ENCODE peak calls at places on chromosomes 4 and X, in nine cellular contexts. One of them, this sample, is unnamed.

GRCh38 chr4:111268769-111269414 is 646.0 kb upstream of the PITX2 start:
- DNase-seq in ELF-1: no peak
- DNase-seq in right lobe of liver: no peak
- DNase-seq in neural crest cell: no peak
- DNase-seq in DMS153: no peak
- DNase-seq in Right ventricle myocardium superior: no peak
- DNase-seq in heart right ventricle: no peak
- DNase-seq in MM.1S: peak; percentile 68
- DNase-seq in AG04450: no peak
- DNase-seq in this sample: no peak

GRCh38 chr4:87017580-87018061 is 82.8 kb downstream of the AFF1 start:
- DNase-seq in DMS153: no peak
- DNase-seq in neural crest cell: no peak
- DNase-seq in AG04450: no peak
- DNase-seq in ELF-1: no peak
- DNase-seq in right lobe of liver: no peak
- DNase-seq in MM.1S: no peak
- DNase-seq in heart right ventricle: no peak
- DNase-seq in Right ventricle myocardium superior: no peak
- DNase-seq in this sample: no peak

GRCh38 chr4:170589597-170590191 is 499.9 kb upstream of the AADAT start:
- DNase-seq in right lobe of liver: no peak
- DNase-seq in Right ventricle myocardium superior: no peak
- DNase-seq in heart right ventricle: no peak
- DNase-seq in MM.1S: peak; percentile 56
- DNase-seq in DMS153: peak; percentile 1
- DNase-seq in AG04450: no peak
- DNase-seq in ELF-1: no peak
- DNase-seq in neural crest cell: no peak
- DNase-seq in this sample: no peak

GRCh38 chrX:25941559-25942250 is 196.4 kb upstream of the MAGEB18 start:
- DNase-seq in right lobe of liver: no peak
- DNase-seq in Right ventricle myocardium superior: no peak
- DNase-seq in MM.1S: no peak
- DNase-seq in heart right ventricle: no peak
- DNase-seq in DMS153: no peak
- DNase-seq in ELF-1: no peak
- DNase-seq in AG04450: no peak
- DNase-seq in neural crest cell: no peak
- DNase-seq in this sample: no peak

GRCh38 chrX:136620780-136621179 is 27.2 kb upstream of the CD40LG start:
- DNase-seq in Right ventricle myocardium superior: no peak
- DNase-seq in AG04450: no peak
- DNase-seq in right lobe of liver: no peak
- DNase-seq in ELF-1: no peak
- DNase-seq in neural crest cell: no peak
- DNase-seq in DMS153: no peak
- DNase-seq in MM.1S: no peak
- DNase-seq in heart right ventricle: no peak
- DNase-seq in this sample: no peak

GRCh38 chr4:17189322-17189721 is 290.9 kb upstream of the LDB2 start:
- DNase-seq in heart right ventricle: no peak
- DNase-seq in Right ventricle myocardium superior: no peak
- DNase-seq in right lobe of liver: no peak
- DNase-seq in AG04450: peak; percentile 64
- DNase-seq in MM.1S: no peak
- DNase-seq in ELF-1: no peak
- DNase-seq in neural crest cell: no peak
- DNase-seq in DMS153: no peak
- DNase-seq in this sample: no peak

GRCh38 chr4:39770005-39770404 is 72.1 kb downstream of the UBE2K start:
- DNase-seq in MM.1S: no peak
- DNase-seq in Right ventricle myocardium superior: no peak
- DNase-seq in right lobe of liver: no peak
- DNase-seq in DMS153: no peak
- DNase-seq in neural crest cell: no peak
- DNase-seq in heart right ventricle: no peak
- DNase-seq in AG04450: no peak
- DNase-seq in ELF-1: no peak
- DNase-seq in this sample: no peak

GRCh38 chr4:159048166-159048886 is 54.6 kb upstream of the RAPGEF2 start:
- DNase-seq in Right ventricle myocardium superior: peak; percentile 83
- DNase-seq in ELF-1: peak; percentile 75
- DNase-seq in heart right ventricle: peak; percentile 64
- DNase-seq in MM.1S: no peak
- DNase-seq in DMS153: peak; percentile 67
- DNase-seq in AG04450: peak; percentile 43
- DNase-seq in neural crest cell: peak; percentile 23
- DNase-seq in right lobe of liver: peak; percentile 82
- DNase-seq in this sample: peak; percentile 69

GRCh38 chr4:77073106-77073858 is 2.5 kb downstream of the CCNI start:
- DNase-seq in Right ventricle myocardium superior: no peak
- DNase-seq in right lobe of liver: no peak
- DNase-seq in MM.1S: no peak
- DNase-seq in AG04450: no peak
- DNase-seq in heart right ventricle: no peak
- DNase-seq in neural crest cell: no peak
- DNase-seq in DMS153: no peak
- DNase-seq in ELF-1: no peak
- DNase-seq in this sample: no peak

GRCh38 chr4:122334828-122335227 is 44.0 kb upstream of the ADAD1 start:
- DNase-seq in right lobe of liver: no peak
- DNase-seq in neural crest cell: no peak
- DNase-seq in ELF-1: no peak
- DNase-seq in Right ventricle myocardium superior: no peak
- DNase-seq in MM.1S: no peak
- DNase-seq in DMS153: no peak
- DNase-seq in heart right ventricle: no peak
- DNase-seq in AG04450: no peak
- DNase-seq in this sample: no peak

GRCh38 chr4:179989975-179990374 is 2253.2 kb upstream of the TENM3 start:
- DNase-seq in ELF-1: no peak
- DNase-seq in heart right ventricle: no peak
- DNase-seq in neural crest cell: no peak
- DNase-seq in DMS153: no peak
- DNase-seq in AG04450: no peak
- DNase-seq in right lobe of liver: no peak
- DNase-seq in Right ventricle myocardium superior: no peak
- DNase-seq in MM.1S: peak; percentile 96
- DNase-seq in this sample: no peak

GRCh38 chr4:101252721-101253120 is 94.6 kb downstream of the PPP3CA start:
- DNase-seq in Right ventricle myocardium superior: no peak
- DNase-seq in neural crest cell: no peak
- DNase-seq in DMS153: no peak
- DNase-seq in right lobe of liver: no peak
- DNase-seq in AG04450: no peak
- DNase-seq in heart right ventricle: no peak
- DNase-seq in MM.1S: peak; percentile 79
- DNase-seq in ELF-1: no peak
- DNase-seq in this sample: no peak

GRCh38 chr4:52059372-52059771 is 8.3 kb downstream of the SPATA18 start:
- DNase-seq in heart right ventricle: no peak
- DNase-seq in MM.1S: no peak
- DNase-seq in neural crest cell: no peak
- DNase-seq in AG04450: no peak
- DNase-seq in Right ventricle myocardium superior: no peak
- DNase-seq in DMS153: no peak
- DNase-seq in right lobe of liver: no peak
- DNase-seq in ELF-1: no peak
- DNase-seq in this sample: no peak

GRCh38 chrX:24494544-24495113 is 29.5 kb downstream of the PDK3 start:
- DNase-seq in neural crest cell: no peak
- DNase-seq in DMS153: peak; percentile 53
- DNase-seq in AG04450: peak; percentile 30
- DNase-seq in Right ventricle myocardium superior: no peak
- DNase-seq in heart right ventricle: no peak
- DNase-seq in MM.1S: no peak
- DNase-seq in ELF-1: no peak
- DNase-seq in right lobe of liver: no peak
- DNase-seq in this sample: no peak

GRCh38 chr4:105683038-105683437 is 25.5 kb downstream of the INTS12 start:
- DNase-seq in neural crest cell: no peak
- DNase-seq in heart right ventricle: no peak
- DNase-seq in AG04450: no peak
- DNase-seq in MM.1S: no peak
- DNase-seq in ELF-1: peak; percentile 17
- DNase-seq in right lobe of liver: no peak
- DNase-seq in DMS153: no peak
- DNase-seq in Right ventricle myocardium superior: no peak
- DNase-seq in this sample: no peak

GRCh38 chrX:134679226-134679625 is 21.0 kb upstream of the PLAC1 start:
- DNase-seq in heart right ventricle: no peak
- DNase-seq in AG04450: no peak
- DNase-seq in ELF-1: no peak
- DNase-seq in Right ventricle myocardium superior: no peak
- DNase-seq in DMS153: no peak
- DNase-seq in neural crest cell: no peak
- DNase-seq in right lobe of liver: no peak
- DNase-seq in MM.1S: no peak
- DNase-seq in this sample: no peak

GRCh38 chrX:47878198-47878597 is 41.5 kb downstream of the ZNF81 start:
- DNase-seq in Right ventricle myocardium superior: no peak
- DNase-seq in heart right ventricle: no peak
- DNase-seq in AG04450: no peak
- DNase-seq in right lobe of liver: no peak
- DNase-seq in neural crest cell: no peak
- DNase-seq in DMS153: no peak
- DNase-seq in MM.1S: peak; percentile 52
- DNase-seq in ELF-1: no peak
- DNase-seq in this sample: no peak

GRCh38 chr4:172412851-172413250 is 599.6 kb downstream of the GALNTL6 start:
- DNase-seq in Right ventricle myocardium superior: no peak
- DNase-seq in DMS153: no peak
- DNase-seq in ELF-1: no peak
- DNase-seq in AG04450: no peak
- DNase-seq in MM.1S: no peak
- DNase-seq in heart right ventricle: no peak
- DNase-seq in right lobe of liver: no peak
- DNase-seq in neural crest cell: no peak
- DNase-seq in this sample: no peak

GRCh38 chr4:107349266-107349665 is 313.2 kb upstream of the DKK2 start:
- DNase-seq in neural crest cell: no peak
- DNase-seq in ELF-1: peak; percentile 61
- DNase-seq in AG04450: no peak
- DNase-seq in heart right ventricle: no peak
- DNase-seq in Right ventricle myocardium superior: no peak
- DNase-seq in MM.1S: no peak
- DNase-seq in DMS153: no peak
- DNase-seq in right lobe of liver: no peak
- DNase-seq in this sample: no peak

GRCh38 chr4:155781432-155781831 is 22.6 kb downstream of the GUCY1B1 start:
- DNase-seq in right lobe of liver: no peak
- DNase-seq in MM.1S: no peak
- DNase-seq in DMS153: no peak
- DNase-seq in AG04450: no peak
- DNase-seq in heart right ventricle: no peak
- DNase-seq in neural crest cell: no peak
- DNase-seq in ELF-1: no peak
- DNase-seq in Right ventricle myocardium superior: no peak
- DNase-seq in this sample: no peak

GRCh38 chrX:72046447-72046846 is 85.3 kb downstream of the RTL5 start:
- DNase-seq in ELF-1: no peak
- DNase-seq in Right ventricle myocardium superior: no peak
- DNase-seq in neural crest cell: no peak
- DNase-seq in heart right ventricle: no peak
- DNase-seq in DMS153: no peak
- DNase-seq in AG04450: no peak
- DNase-seq in MM.1S: no peak
- DNase-seq in right lobe of liver: no peak
- DNase-seq in this sample: no peak

GRCh38 chr4:41410049-41410448 is 127.9 kb upstream of the LIMCH1 start:
- DNase-seq in DMS153: no peak
- DNase-seq in heart right ventricle: no peak
- DNase-seq in ELF-1: no peak
- DNase-seq in neural crest cell: no peak
- DNase-seq in AG04450: no peak
- DNase-seq in right lobe of liver: no peak
- DNase-seq in MM.1S: no peak
- DNase-seq in Right ventricle myocardium superior: no peak
- DNase-seq in this sample: no peak

GRCh38 chr4:151331276-151332042 is 6.1 kb upstream of the SH3D19 start:
- DNase-seq in right lobe of liver: no peak
- DNase-seq in ELF-1: no peak
- DNase-seq in AG04450: no peak
- DNase-seq in heart right ventricle: no peak
- DNase-seq in MM.1S: peak; percentile 79
- DNase-seq in Right ventricle myocardium superior: no peak
- DNase-seq in DMS153: no peak
- DNase-seq in neural crest cell: no peak
- DNase-seq in this sample: no peak

GRCh38 chr4:149897784-149898183 is 82.1 kb upstream of the IQCM start:
- DNase-seq in neural crest cell: no peak
- DNase-seq in AG04450: no peak
- DNase-seq in DMS153: no peak
- DNase-seq in Right ventricle myocardium superior: no peak
- DNase-seq in ELF-1: no peak
- DNase-seq in heart right ventricle: no peak
- DNase-seq in right lobe of liver: no peak
- DNase-seq in MM.1S: peak; percentile 17
- DNase-seq in this sample: no peak

GRCh38 chrX:133415276-133416105 is at the start of gene GPC4:
- DNase-seq in right lobe of liver: peak; percentile 65
- DNase-seq in heart right ventricle: peak; percentile 60
- DNase-seq in ELF-1: peak; percentile 84
- DNase-seq in DMS153: no peak
- DNase-seq in Right ventricle myocardium superior: peak; percentile 77
- DNase-seq in neural crest cell: peak; percentile 64
- DNase-seq in AG04450: no peak
- DNase-seq in MM.1S: peak; percentile 48
- DNase-seq in this sample: peak; percentile 65

GRCh38 chr4:70833701-70834100 is 6.0 kb downstream of the GRSF1 start:
- DNase-seq in Right ventricle myocardium superior: no peak
- DNase-seq in right lobe of liver: no peak
- DNase-seq in ELF-1: no peak
- DNase-seq in AG04450: no peak
- DNase-seq in heart right ventricle: no peak
- DNase-seq in DMS153: no peak
- DNase-seq in MM.1S: no peak
- DNase-seq in neural crest cell: no peak
- DNase-seq in this sample: no peak

GRCh38 chrX:129706395-129707072 is 32.2 kb upstream of the XPNPEP2 start:
- DNase-seq in ELF-1: no peak
- DNase-seq in Right ventricle myocardium superior: peak; percentile 74
- DNase-seq in right lobe of liver: no peak
- DNase-seq in DMS153: peak; percentile 33
- DNase-seq in MM.1S: no peak
- DNase-seq in neural crest cell: no peak
- DNase-seq in heart right ventricle: peak; percentile 62
- DNase-seq in AG04450: no peak
- DNase-seq in this sample: peak; percentile 59

GRCh38 chrX:14491689-14492088 is 37.6 kb upstream of the GLRA2 start:
- DNase-seq in DMS153: no peak
- DNase-seq in AG04450: no peak
- DNase-seq in neural crest cell: no peak
- DNase-seq in right lobe of liver: no peak
- DNase-seq in Right ventricle myocardium superior: no peak
- DNase-seq in heart right ventricle: no peak
- DNase-seq in MM.1S: no peak
- DNase-seq in ELF-1: no peak
- DNase-seq in this sample: no peak

GRCh38 chr4:143773998-143774898 is 73.8 kb upstream of the FREM3 start:
- DNase-seq in MM.1S: peak; percentile 82
- DNase-seq in DMS153: peak; percentile 55
- DNase-seq in AG04450: peak; percentile 11
- DNase-seq in heart right ventricle: no peak
- DNase-seq in neural crest cell: peak; percentile 6
- DNase-seq in ELF-1: peak; percentile 47
- DNase-seq in right lobe of liver: peak; percentile 42
- DNase-seq in Right ventricle myocardium superior: no peak
- DNase-seq in this sample: no peak

GRCh38 chrX:76555816-76556215 is 128.3 kb downstream of the MAGEE1 start:
- DNase-seq in Right ventricle myocardium superior: no peak
- DNase-seq in ELF-1: peak; percentile 62
- DNase-seq in neural crest cell: peak; percentile 35
- DNase-seq in DMS153: peak; percentile 1
- DNase-seq in AG04450: no peak
- DNase-seq in MM.1S: peak; percentile 73
- DNase-seq in heart right ventricle: no peak
- DNase-seq in right lobe of liver: no peak
- DNase-seq in this sample: no peak

GRCh38 chrX:31213941-31214340 is 142.1 kb upstream of the FTHL17 start:
- DNase-seq in heart right ventricle: no peak
- DNase-seq in MM.1S: peak; percentile 10
- DNase-seq in ELF-1: peak; percentile 35
- DNase-seq in right lobe of liver: no peak
- DNase-seq in Right ventricle myocardium superior: no peak
- DNase-seq in AG04450: no peak
- DNase-seq in neural crest cell: no peak
- DNase-seq in DMS153: no peak
- DNase-seq in this sample: no peak

This sample was measured in left ventricle myocardium inferior.